ENCODE peak calls at places on chromosome 1, in four cellular contexts. E, U, A and M are unnamed samples.

GRCh38 chr1:227790868-227791267 is 24.6 kb upstream of the PRSS38 start:
- DNase-seq in A (no peak), E (no peak), U (no peak), M (no peak)

GRCh38 chr1:93817819-93818569 is 61.0 kb downstream of the DNTTIP2 start:
- DNase-seq in U (no peak), A (no peak), E (no peak), M (no peak)

GRCh38 chr1:151619489-151620093 is 7.7 kb downstream of the SNX27 start:
- DNase-seq in U (no peak), E (no peak), A (no peak), M (no peak)

GRCh38 chr1:227914801-227915563 is 32.8 kb downstream of the WNT9A start:
- DNase-seq in A (no peak), U (no peak), E (no peak), M (no peak)

GRCh38 chr1:109499661-109500536 is 6.0 kb downstream of the CYB561D1 start:
- DNase-seq in E (peak), A (no peak), U (no peak), M (no peak)

GRCh38 chr1:36919491-36920145 is 114.7 kb downstream of the GRIK3 start:
- DNase-seq in U (no peak), E (no peak), A (no peak), M (peak)

GRCh38 chr1:67429528-67430357 is 459 bp downstream of the SERBP1 start:
- DNase-seq in U (peak), E (peak), A (peak), M (no peak)

GRCh38 chr1:152252157-152252556 is 28.2 kb upstream of the HRNR start:
- DNase-seq in E (no peak), A (no peak), U (no peak), M (no peak)

GRCh38 chr1:100851726-100852125 is 42.9 kb downstream of the EXTL2 start:
- DNase-seq in E (no peak), U (no peak), A (no peak), M (no peak)

GRCh38 chr1:231679109-231679508 is 52.5 kb downstream of the DISC1 start:
- DNase-seq in A (no peak), E (no peak), U (no peak), M (no peak)

GRCh38 chr1:19073311-19074186 is 117.1 kb upstream of the IFFO2 start:
- DNase-seq in E (peak), A (no peak), U (peak), M (no peak)

GRCh38 chr1:226762988-226763740 is 24.1 kb upstream of the ITPKB start:
- DNase-seq in A (no peak), E (no peak), U (no peak), M (no peak)
- H3K27ac ChIP-seq in A (no peak), E (no peak), U (no peak), M (no peak)

DNA sequence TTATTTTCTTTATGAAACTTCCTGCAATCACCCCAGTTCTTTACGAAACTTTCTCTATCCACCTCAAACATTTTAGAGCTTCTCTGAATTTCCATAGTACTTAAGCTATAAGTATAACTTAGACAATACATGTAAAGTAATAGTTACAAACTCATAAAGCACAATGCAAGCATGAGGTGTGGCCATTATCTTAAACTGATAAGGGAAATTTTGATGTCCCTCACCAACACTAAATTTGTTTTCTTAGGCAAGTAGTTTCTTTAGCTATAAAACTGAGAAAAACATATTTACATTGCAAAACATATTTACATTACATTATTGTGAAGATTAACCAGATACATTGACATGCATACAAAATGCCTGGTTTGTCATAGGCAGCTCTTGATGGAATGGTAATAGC is 146.4 kb upstream of the ATP1B1 start:
- DNase-seq in U (no peak), A (no peak), E (no peak), M (no peak)
- H3K4me3 ChIP-seq in U (no peak), A (no peak), E (no peak), M (no peak)

DNA sequence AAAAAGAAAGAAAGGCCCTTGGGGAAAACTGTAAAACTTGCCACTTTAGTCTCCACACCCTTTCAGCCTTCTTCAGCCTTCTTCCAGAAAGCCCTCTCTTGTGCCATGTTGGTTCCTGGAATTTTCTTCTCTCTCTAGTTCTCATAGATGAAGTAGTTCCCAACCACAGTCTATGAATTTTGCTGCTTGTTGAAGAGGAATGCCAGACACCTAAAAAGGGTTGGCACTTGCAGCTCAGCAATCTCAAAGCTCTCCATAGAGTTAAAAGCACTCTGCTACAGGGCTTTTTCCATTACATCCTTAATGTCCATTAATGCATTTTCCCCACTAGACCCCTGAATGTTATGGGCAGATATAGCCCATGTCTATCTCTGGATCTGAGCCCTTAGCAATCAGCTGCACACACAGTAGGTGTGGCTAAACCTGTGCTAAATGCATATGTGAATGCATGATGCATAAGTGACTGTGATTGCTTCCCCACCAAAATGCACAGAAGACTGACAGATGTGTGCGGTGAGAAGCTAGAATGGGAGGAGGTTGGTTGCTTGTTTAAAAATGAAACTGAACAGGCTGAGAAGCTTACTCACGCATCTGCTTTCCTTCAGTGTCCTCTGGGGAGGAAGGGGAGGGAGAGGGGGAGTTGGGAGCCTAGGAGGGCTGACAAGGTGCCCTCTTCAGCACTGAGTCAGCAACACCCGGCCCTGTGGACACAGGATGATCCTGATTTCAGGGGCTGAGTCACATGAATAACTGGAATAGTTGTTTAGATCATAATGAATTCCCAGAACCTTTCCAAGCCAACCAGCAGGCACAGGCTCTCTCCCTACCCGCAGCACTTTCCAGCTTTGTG is 146.1 kb upstream of the FGGY start:
- DNase-seq in A (peak), U (peak), E (peak), M (peak)
- TF ChIP-seq POLR2AphosphoS5 in A (no peak), U (peak), E (peak), M (peak)

DNA sequence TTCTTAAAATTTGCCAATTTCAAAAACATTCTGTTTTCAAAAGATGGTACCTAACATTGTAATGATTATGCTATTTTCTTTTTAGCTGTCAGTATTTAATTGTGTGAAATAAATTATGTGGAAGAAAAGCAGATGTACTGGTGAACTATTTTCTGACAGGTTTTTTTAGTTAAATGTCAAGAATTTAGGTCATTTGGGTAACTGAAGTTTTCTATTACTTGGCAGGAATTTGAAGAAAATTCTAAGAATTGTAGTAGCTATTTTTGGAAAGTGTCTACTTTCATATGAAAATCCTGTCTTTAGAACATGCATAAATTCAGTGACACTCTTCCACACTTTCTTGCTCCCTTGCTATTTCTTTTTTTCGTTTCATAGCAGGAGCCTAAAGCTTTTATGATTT is 28.5 kb upstream of the PTPRC start:
- DNase-seq in E (no peak), U (no peak), A (no peak), M (no peak)
- H3K27ac ChIP-seq in E (no peak), U (no peak), A (no peak), M (no peak)

GRCh38 chr1:38806090-38806489 is 53.5 kb downstream of the RRAGC start:
- DNase-seq in U (no peak), E (no peak), A (no peak), M (no peak)

GRCh38 chr1:38805036-38805435 is 54.5 kb downstream of the RRAGC start:
- DNase-seq in A (no peak), U (no peak), E (no peak), M (no peak)

GRCh38 chr1:38804062-38804886 is 55.3 kb downstream of the RRAGC start:
- DNase-seq in A (no peak), U (no peak), E (no peak), M (no peak)

GRCh38 chr1:38800720-38801671 is 58.6 kb downstream of the RRAGC start:
- DNase-seq in E (no peak), A (no peak), U (no peak), M (peak)

DNA sequence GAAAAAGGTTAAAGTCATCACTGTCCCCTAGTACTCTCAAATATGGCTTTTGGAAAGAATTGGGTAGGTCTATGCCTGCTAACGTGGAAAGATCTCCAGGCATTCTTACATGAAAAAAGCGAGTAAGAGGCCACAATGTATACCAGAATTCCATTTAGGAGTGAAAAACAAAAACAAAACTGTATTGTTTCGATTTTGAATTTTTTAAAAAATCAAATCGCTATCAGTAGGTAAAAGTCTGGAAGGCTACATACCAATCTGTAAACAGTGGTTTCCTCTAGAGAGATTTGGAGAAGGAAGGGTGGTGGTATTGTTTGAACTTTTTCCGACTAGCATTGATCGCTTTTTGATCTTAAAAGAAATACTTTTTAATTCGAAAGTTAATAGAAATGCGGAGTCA is 55.9 kb downstream of the RRAGC start:
- DNase-seq in E (no peak), U (no peak), A (no peak), M (no peak)
- H3K4me3 ChIP-seq in E (peak), U (peak), A (peak), M (no peak)

GRCh38 chr1:243255791-243256512 is at the start of gene SDCCAG8:
- DNase-seq in U (peak), E (peak), A (peak), M (peak)
- TF ChIP-seq POLR2AphosphoS5 in U (peak), E (peak), A (peak), M (peak)

GRCh38 chr1:54271341-54271740 is 71.4 kb downstream of the MRPL37 start:
- DNase-seq in U (no peak), E (peak), A (no peak), M (no peak)
- H3K27ac ChIP-seq in U (no peak), E (peak), A (no peak), M (peak)

GRCh38 chr1:116152577-116152943 is 41.4 kb downstream of the MAB21L3 start:
- DNase-seq in E (no peak), U (no peak), A (no peak), M (no peak)
- H3K4me3 ChIP-seq in E (peak), U (peak), A (peak), M (peak)

GRCh38 chr1:219517031-219517430 is 95.9 kb downstream of the ZC3H11B start:
- DNase-seq in E (no peak), A (no peak), U (no peak), M (no peak)

GRCh38 chr1:219521325-219521724 is 91.6 kb downstream of the ZC3H11B start:
- DNase-seq in U (no peak), A (no peak), E (no peak), M (no peak)

GRCh38 chr1:219518906-219519248 is 94.0 kb downstream of the ZC3H11B start:
- DNase-seq in U (no peak), A (no peak), E (no peak), M (no peak)

GRCh38 chr1:219514728-219515127 is 98.2 kb downstream of the ZC3H11B start:
- DNase-seq in A (no peak), U (no peak), E (no peak), M (no peak)

GRCh38 chr1:219518168-219518905 is 94.6 kb downstream of the ZC3H11B start:
- DNase-seq in U (no peak), E (no peak), A (no peak), M (no peak)
- TF ChIP-seq POLR2AphosphoS5 in U (no peak), E (no peak), A (no peak), M (no peak)

GRCh38 chr1:116496380-116496779 is 74.4 kb downstream of the CD58 start:
- DNase-seq in A (peak), E (no peak), U (no peak), M (no peak)
- H3K27ac ChIP-seq in A (peak), E (no peak), U (peak), M (peak)